ENCODE peak calls at places on chromosomes 13 and 19, in six cellular contexts. Z is mammary epithelial cell, U is IMR-90, A is ovary, J is osteoblast, H is left ventricle myocardium inferior. O is an unnamed sample.

GRCh38 chr13:111475488-111475887 is 155.0 kb downstream of the TEX29 start:
- DNase-seq in H (no peak), U (no peak), J (peak; percentile 62), Z (no peak), A (no peak), O (no peak)

GRCh38 chr13:59680429-59681024 is 483.2 kb downstream of the DIAPH3 start:
- DNase-seq in U (peak; percentile 33), J (peak; percentile 43), H (no peak), Z (peak; percentile 15), A (no peak), O (no peak)

GRCh38 chr13:50286376-50286775 is 271.1 kb downstream of the KCNRG start:
- DNase-seq in H (no peak), J (no peak), U (no peak), A (no peak), Z (no peak), O (no peak)

GRCh38 chr13:71621152-71622124 is 245.6 kb downstream of the DACH1 start:
- DNase-seq in A (no peak), Z (no peak), U (no peak), J (no peak), H (no peak), O (no peak)

GRCh38 chr19:54247106-54247930 is 4.7 kb upstream of the LILRA6 start:
- DNase-seq in U (no peak), A (no peak), J (peak; percentile 80), Z (no peak), H (no peak), O (no peak)

GRCh38 chr19:3028305-3029069 is 593 bp downstream of the TLE2 start:
- DNase-seq in J (peak; percentile 91), Z (no peak), H (no peak), A (no peak), U (no peak), O (peak; percentile 65)

GRCh38 chr19:46840157-46840942 is 10.3 kb downstream of the AP2S1 start:
- DNase-seq in U (peak; percentile 70), J (peak; percentile 88), H (no peak), A (peak; percentile 71), Z (peak; percentile 49), O (no peak)

GRCh38 chr13:98576963-98577822 is at the start of gene STK24:
- DNase-seq in A (peak; percentile 81), Z (peak; percentile 66), U (peak; percentile 74), H (peak; percentile 80), J (peak; percentile 97), O (peak; percentile 68)

GRCh38 chr19:17441241-17442135 is 7.0 kb downstream of the TMEM221 start:
- DNase-seq in H (no peak), Z (peak; percentile 16), J (peak; percentile 89), A (no peak), U (no peak), O (no peak)

DNA sequence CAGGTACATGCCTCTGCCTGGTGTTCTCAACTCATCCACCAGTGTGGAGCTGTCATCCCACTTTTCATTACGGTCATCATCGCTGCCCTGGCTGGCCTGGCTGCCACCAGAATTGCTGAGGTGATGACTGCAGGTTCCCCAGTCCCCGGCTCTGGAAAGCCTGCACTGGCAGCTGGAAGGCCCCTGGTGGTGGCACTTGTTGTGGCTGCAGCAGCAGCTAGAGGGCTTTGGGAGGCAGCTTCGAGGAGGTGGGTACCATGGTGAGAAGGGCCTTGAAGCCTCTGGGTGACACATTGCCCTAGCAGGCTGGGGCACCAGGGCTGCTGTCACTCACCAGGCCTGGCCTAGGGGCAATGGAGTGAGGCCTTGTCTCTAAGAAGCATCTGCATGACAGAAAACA is 25.3 kb upstream of the ZNF14 start:
- DNase-seq in H (no peak), A (no peak), U (no peak), Z (no peak), J (peak; percentile 26), O (no peak)
- TF ChIP-seq CTCF in H (no peak), A (no peak), U (no peak), Z (no peak), J (no peak), O (no peak)

GRCh38 chr19:4343056-4343844 is at the start of gene MPND:
- DNase-seq in U (peak; percentile 64), Z (peak; percentile 87), J (peak; percentile 98), A (peak; percentile 92), H (peak; percentile 96), O (peak; percentile 87)
- TF ChIP-seq CTCF in U (peak; percentile 34), Z (peak; percentile 38), J (peak; percentile 28), A (no peak), H (peak; percentile 37), O (peak; percentile 42)

GRCh38 chr19:50838239-50838638 is 4.9 kb upstream of the KLK15 start:
- DNase-seq in J (peak; percentile 90), U (no peak), Z (no peak), A (no peak), H (no peak), O (no peak)
- TF ChIP-seq CTCF in J (no peak), U (peak; percentile 17), Z (peak; percentile 46), A (no peak), H (no peak), O (peak; percentile 29)

DNA sequence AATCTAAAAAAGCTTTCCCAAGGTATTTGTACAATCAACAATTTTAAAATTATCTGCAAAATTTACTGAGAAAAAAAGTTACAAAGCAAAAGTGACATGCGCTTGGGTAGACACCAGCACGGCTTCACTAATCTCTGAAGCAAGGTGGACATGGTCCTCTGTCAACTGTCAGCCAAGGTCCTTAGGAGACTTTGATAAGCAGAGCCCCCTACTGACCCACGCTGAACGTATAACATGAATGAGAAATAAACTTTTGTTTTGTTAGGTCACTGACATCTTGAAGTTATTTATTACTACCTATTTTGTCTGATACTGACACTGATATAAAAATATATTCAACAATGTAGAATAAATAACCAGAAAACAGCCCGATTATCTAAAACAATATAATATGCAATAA is 100.7 kb upstream of the OBI1 start:
- DNase-seq in J (no peak), U (no peak), Z (no peak), H (no peak), A (no peak), O (no peak)
- TF ChIP-seq CTCF in J (no peak), U (no peak), Z (no peak), H (no peak), A (no peak), O (no peak)

DNA sequence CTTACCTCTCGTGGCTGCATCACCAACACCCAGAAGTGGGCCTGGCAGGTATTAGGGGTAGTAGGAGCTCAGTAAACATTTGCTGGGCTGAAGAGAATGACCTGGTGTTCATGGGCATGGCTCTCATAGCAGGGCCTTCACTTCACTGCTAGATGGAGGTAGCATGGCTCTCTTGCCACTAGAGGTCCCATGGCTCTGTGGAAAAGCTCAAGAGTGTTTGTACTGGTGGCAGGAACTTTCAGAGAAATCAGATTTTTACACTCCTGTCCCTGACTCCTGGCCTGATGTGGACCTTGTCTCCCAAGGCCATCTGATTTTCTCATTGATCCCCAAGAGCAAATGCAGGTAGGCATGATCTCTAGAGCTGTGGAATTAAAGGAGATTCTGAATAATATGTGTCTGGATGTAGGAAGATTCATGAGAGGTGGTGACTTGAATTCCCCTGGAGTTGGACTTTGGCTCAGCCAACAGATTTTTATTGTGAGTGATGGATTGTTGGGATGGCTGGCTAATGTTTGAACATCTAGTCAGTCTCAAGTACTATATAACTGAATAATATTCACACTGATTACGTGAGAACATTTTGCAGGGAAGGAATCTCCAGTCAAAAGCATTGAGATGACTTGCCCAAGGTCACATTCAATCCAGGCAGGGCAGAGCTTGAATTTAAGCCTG is 5.8 kb downstream of the ZNF574 start:
- DNase-seq in A (no peak), Z (no peak), U (peak; percentile 65), J (peak; percentile 91), H (no peak), O (no peak)
- TF ChIP-seq CTCF in A (no peak), Z (peak; percentile 58), U (peak; percentile 62), J (peak; percentile 73), H (peak; percentile 53), O (peak; percentile 53)

GRCh38 chr13:113741101-113741731 is 17.8 kb upstream of the TMEM255B start:
- DNase-seq in J (no peak), Z (no peak), U (no peak), A (no peak), H (no peak), O (no peak)

GRCh38 chr13:113742445-113743120 is 16.4 kb upstream of the TMEM255B start:
- DNase-seq in J (no peak), H (no peak), Z (no peak), A (no peak), U (no peak), O (no peak)

GRCh38 chr13:113740661-113741060 is 18.4 kb upstream of the TMEM255B start:
- DNase-seq in A (no peak), H (no peak), U (no peak), J (no peak), Z (no peak), O (no peak)

GRCh38 chr13:113743366-113744195 is 15.4 kb upstream of the TMEM255B start:
- DNase-seq in Z (no peak), J (no peak), U (no peak), H (no peak), A (no peak), O (no peak)

GRCh38 chr13:113742000-113742441 is 17.0 kb upstream of the TMEM255B start:
- DNase-seq in J (peak; percentile 96), U (peak; percentile 50), Z (peak; percentile 27), H (no peak), A (no peak), O (no peak)
- TF ChIP-seq CTCF in J (peak; percentile 21), U (peak; percentile 16), Z (no peak), H (peak; percentile 13), A (no peak), O (peak; percentile 34)

DNA sequence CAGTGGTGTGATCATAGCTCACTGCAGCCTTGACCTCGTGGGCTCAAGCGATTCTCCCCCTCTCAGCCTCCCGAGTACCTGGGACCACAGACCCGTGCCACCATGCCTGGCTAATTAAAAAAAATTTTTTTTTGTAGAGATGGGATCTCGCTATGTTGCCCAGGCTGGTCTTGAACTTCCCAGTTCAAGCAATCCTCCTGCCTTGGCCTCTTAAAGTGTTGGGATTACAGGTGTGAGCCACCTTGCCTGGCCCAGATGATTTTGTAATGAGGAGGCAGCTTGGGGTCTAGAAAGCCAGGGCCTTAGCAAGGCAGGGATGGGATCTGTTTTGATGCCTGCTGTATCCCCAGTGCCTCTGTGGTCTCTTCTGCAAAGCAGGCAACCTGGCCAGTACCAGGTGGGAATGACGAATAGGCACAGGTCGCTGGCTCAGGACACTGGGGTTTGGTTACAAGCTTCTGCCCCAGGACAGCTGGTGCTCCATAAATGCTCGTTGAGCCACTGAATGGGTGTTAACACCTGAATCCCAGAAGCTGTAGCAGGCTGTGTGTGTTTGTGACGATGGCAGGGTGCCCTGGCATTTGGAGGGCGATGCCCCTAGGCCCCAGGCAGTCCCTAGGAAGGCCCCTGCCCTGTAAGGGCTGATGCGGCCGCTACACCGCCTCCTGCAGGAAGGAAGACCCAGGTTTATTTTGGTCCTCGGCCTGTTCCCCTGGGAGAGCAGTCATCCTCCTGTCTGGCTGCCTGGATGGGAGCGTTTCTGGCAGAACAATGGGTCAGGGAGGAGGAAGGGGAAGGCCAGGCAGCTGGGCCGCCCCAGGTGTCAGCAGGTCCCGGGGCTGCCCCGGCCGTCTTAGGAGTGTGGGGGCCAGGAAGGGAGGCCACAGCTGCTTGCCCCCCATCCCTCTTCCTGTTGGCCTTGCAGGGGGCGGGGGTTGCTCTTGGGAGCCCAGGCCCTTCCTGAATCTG is 8.6 kb downstream of the TNFAIP8L1 start:
- DNase-seq in J (peak; percentile 97), H (peak; percentile 74), A (no peak), U (no peak), Z (no peak), O (no peak)
- TF ChIP-seq CTCF in J (peak; percentile 38), H (peak; percentile 45), A (no peak), U (no peak), Z (no peak), O (no peak)

O was measured in progenitor cell of endocrine pancreas.